ENCODE peak calls at places on chromosomes 16 and 17, in four cellular contexts. One of them, this sample, is unnamed.

GRCh38 chr16:2992383-2993081 is 12.3 kb upstream of the PKMYT1 start:
- DNase-seq in AG09319: no peak
- DNase-seq in NCI-H774: no peak
- DNase-seq in psoas muscle: no peak
- DNase-seq in this sample: no peak

GRCh38 chr17:21287703-21288449 is 3.4 kb downstream of the MAP2K3 start:
- DNase-seq in NCI-H774: no peak
- DNase-seq in psoas muscle: peak
- DNase-seq in AG09319: peak
- DNase-seq in this sample: peak

GRCh38 chr16:81755915-81756644 is 23.0 kb upstream of the PLCG2 start:
- DNase-seq in AG09319: no peak
- DNase-seq in NCI-H774: no peak
- DNase-seq in psoas muscle: no peak
- DNase-seq in this sample: no peak

GRCh38 chr17:79747508-79748295 is 17.0 kb downstream of the ENPP7 start:
- DNase-seq in AG09319: no peak
- DNase-seq in psoas muscle: no peak
- DNase-seq in NCI-H774: no peak
- DNase-seq in this sample: no peak

GRCh38 chr17:75456417-75457046 is at the start of gene TMEM94:
- DNase-seq in AG09319: peak
- DNase-seq in NCI-H774: peak
- DNase-seq in psoas muscle: peak
- DNase-seq in this sample: peak

GRCh38 chr16:17571499-17572093 is 100.8 kb upstream of the XYLT1 start:
- DNase-seq in NCI-H774: no peak
- DNase-seq in psoas muscle: no peak
- DNase-seq in AG09319: no peak
- DNase-seq in this sample: peak

GRCh38 chr16:19980866-19981265 is 92.8 kb downstream of the GPR139 start:
- DNase-seq in NCI-H774: peak
- DNase-seq in AG09319: no peak
- DNase-seq in psoas muscle: no peak
- DNase-seq in this sample: peak

GRCh38 chr16:88770459-88771293 is 14.3 kb downstream of the PIEZO1 start:
- DNase-seq in psoas muscle: peak
- DNase-seq in AG09319: no peak
- DNase-seq in NCI-H774: no peak
- DNase-seq in this sample: peak

GRCh38 chr17:81329279-81329926 is 34.3 kb upstream of the SLC38A10 start:
- DNase-seq in AG09319: peak
- DNase-seq in psoas muscle: peak
- DNase-seq in NCI-H774: no peak
- DNase-seq in this sample: peak

GRCh38 chr16:2591476-2592240 is 53.8 kb downstream of the PDPK1 start:
- DNase-seq in psoas muscle: no peak
- DNase-seq in AG09319: no peak
- DNase-seq in NCI-H774: no peak
- DNase-seq in this sample: no peak

GRCh38 chr17:14050616-14051015 is 18.7 kb upstream of the COX10 start:
- DNase-seq in AG09319: no peak
- DNase-seq in NCI-H774: no peak
- DNase-seq in psoas muscle: no peak
- DNase-seq in this sample: no peak

GRCh38 chr16:68091604-68092261 is 6.6 kb downstream of the NFATC3 start:
- DNase-seq in AG09319: no peak
- DNase-seq in psoas muscle: no peak
- DNase-seq in NCI-H774: no peak
- DNase-seq in this sample: no peak

GRCh38 chr17:19672009-19672837 is 23.7 kb downstream of the ALDH3A2 start:
- DNase-seq in NCI-H774: no peak
- DNase-seq in psoas muscle: peak
- DNase-seq in AG09319: no peak
- DNase-seq in this sample: peak

GRCh38 chr17:77737442-77738265 is 220.8 kb upstream of the TNRC6C start:
- DNase-seq in NCI-H774: peak
- DNase-seq in psoas muscle: no peak
- DNase-seq in AG09319: no peak
- DNase-seq in this sample: no peak

GRCh38 chr17:80766290-80766689 is 221.7 kb downstream of the RPTOR start:
- DNase-seq in NCI-H774: no peak
- DNase-seq in AG09319: no peak
- DNase-seq in psoas muscle: no peak
- DNase-seq in this sample: no peak

GRCh38 chr17:65013613-65014391 is 42.7 kb downstream of the GNA13 start:
- DNase-seq in NCI-H774: no peak
- DNase-seq in psoas muscle: no peak
- DNase-seq in AG09319: peak
- DNase-seq in this sample: no peak

GRCh38 chr16:78142784-78143183 is 43.3 kb downstream of the WWOX start:
- DNase-seq in AG09319: no peak
- DNase-seq in psoas muscle: no peak
- DNase-seq in NCI-H774: no peak
- DNase-seq in this sample: no peak

GRCh38 chr17:80476877-80477646 is 655 bp upstream of the NPTX1 start:
- DNase-seq in NCI-H774: peak
- DNase-seq in AG09319: no peak
- DNase-seq in psoas muscle: no peak
- DNase-seq in this sample: no peak

GRCh38 chr16:9077001-9077809 is 14.2 kb upstream of the HAPSTR1 start:
- DNase-seq in AG09319: no peak
- DNase-seq in psoas muscle: no peak
- DNase-seq in NCI-H774: no peak
- DNase-seq in this sample: no peak

GRCh38 chr17:82592751-82593589 is 55.3 kb downstream of the WDR45B start:
- DNase-seq in AG09319: peak
- DNase-seq in psoas muscle: peak
- DNase-seq in NCI-H774: peak
- DNase-seq in this sample: peak

GRCh38 chr16:12458591-12459400 is 344.9 kb downstream of the CPPED1 start:
- DNase-seq in AG09319: no peak
- DNase-seq in NCI-H774: no peak
- DNase-seq in psoas muscle: peak
- DNase-seq in this sample: no peak

GRCh38 chr16:65280988-65281530 is 159.2 kb upstream of the CDH11 start:
- DNase-seq in psoas muscle: no peak
- DNase-seq in NCI-H774: no peak
- DNase-seq in AG09319: no peak
- DNase-seq in this sample: no peak

GRCh38 chr16:20349615-20350014 is 2.9 kb downstream of the UMOD start:
- DNase-seq in psoas muscle: no peak
- DNase-seq in NCI-H774: no peak
- DNase-seq in AG09319: no peak
- DNase-seq in this sample: no peak

GRCh38 chr17:75637143-75637538 is 3.9 kb downstream of the SMIM5 start:
- DNase-seq in psoas muscle: no peak
- DNase-seq in AG09319: no peak
- DNase-seq in NCI-H774: no peak
- DNase-seq in this sample: no peak

GRCh38 chr17:5419959-5420653 is at the start of gene RPAIN:
- DNase-seq in NCI-H774: peak
- DNase-seq in psoas muscle: peak
- DNase-seq in AG09319: peak
- DNase-seq in this sample: peak

GRCh38 chr16:29192329-29193247 is 207.7 kb downstream of the LAT start:
- DNase-seq in psoas muscle: no peak
- DNase-seq in AG09319: no peak
- DNase-seq in NCI-H774: no peak
- DNase-seq in this sample: no peak

GRCh38 chr17:82647593-82648164 is 565 bp downstream of the WDR45B start:
- DNase-seq in NCI-H774: no peak
- DNase-seq in psoas muscle: peak
- DNase-seq in AG09319: no peak
- DNase-seq in this sample: peak

This sample was measured in Calu3.